ENCODE peak calls at places on chromosomes 13 and 19, in seven cellular contexts. One of them, this sample, is unnamed.

GRCh38 chr19:12990853-12991252 is 4.4 kb upstream of the NFIX start:
- DNase-seq in effector memory CD4-positive, alpha-beta T cell: no peak
- DNase-seq in putamen: no peak
- DNase-seq in Caco-2: no peak
- DNase-seq in frontal cortex: no peak
- DNase-seq in midbrain: no peak
- DNase-seq in stimulated activated CD8-positive, alpha-beta memory T cell treated with anti-CD3 and anti-CD28 coated beads, Interleukin-7, amount 100 ng/mL, for 1 hour: no peak
- DNase-seq in this sample: no peak

GRCh38 chr13:20960663-20961309 is 58.2 kb upstream of the XPO4 start:
- DNase-seq in effector memory CD4-positive, alpha-beta T cell: no peak
- DNase-seq in putamen: no peak
- DNase-seq in Caco-2: no peak
- DNase-seq in frontal cortex: no peak
- DNase-seq in midbrain: no peak
- DNase-seq in stimulated activated CD8-positive, alpha-beta memory T cell treated with anti-CD3 and anti-CD28 coated beads, Interleukin-7, amount 100 ng/mL, for 1 hour: no peak
- DNase-seq in this sample: no peak

GRCh38 chr13:21670883-21671792 is at the start of gene FGF9:
- DNase-seq in effector memory CD4-positive, alpha-beta T cell: peak
- DNase-seq in putamen: peak
- DNase-seq in Caco-2: peak
- DNase-seq in frontal cortex: peak
- DNase-seq in midbrain: peak
- DNase-seq in stimulated activated CD8-positive, alpha-beta memory T cell treated with anti-CD3 and anti-CD28 coated beads, Interleukin-7, amount 100 ng/mL, for 1 hour: peak
- DNase-seq in this sample: peak

GRCh38 chr13:91389186-91389585 is 9.2 kb upstream of the GPC5 start:
- DNase-seq in effector memory CD4-positive, alpha-beta T cell: no peak
- DNase-seq in putamen: no peak
- DNase-seq in Caco-2: no peak
- DNase-seq in frontal cortex: no peak
- DNase-seq in midbrain: no peak
- DNase-seq in stimulated activated CD8-positive, alpha-beta memory T cell treated with anti-CD3 and anti-CD28 coated beads, Interleukin-7, amount 100 ng/mL, for 1 hour: no peak
- DNase-seq in this sample: no peak

GRCh38 chr13:20428666-20429644 is 96.7 kb downstream of the CRYL1 start:
- DNase-seq in effector memory CD4-positive, alpha-beta T cell: no peak
- DNase-seq in putamen: no peak
- DNase-seq in Caco-2: no peak
- DNase-seq in frontal cortex: no peak
- DNase-seq in midbrain: no peak
- DNase-seq in stimulated activated CD8-positive, alpha-beta memory T cell treated with anti-CD3 and anti-CD28 coated beads, Interleukin-7, amount 100 ng/mL, for 1 hour: no peak
- DNase-seq in this sample: no peak

GRCh38 chr19:45729774-45730388 is 815 bp downstream of the FBXO46 start:
- DNase-seq in effector memory CD4-positive, alpha-beta T cell: no peak
- DNase-seq in putamen: no peak
- DNase-seq in Caco-2: peak
- DNase-seq in frontal cortex: no peak
- DNase-seq in midbrain: no peak
- DNase-seq in stimulated activated CD8-positive, alpha-beta memory T cell treated with anti-CD3 and anti-CD28 coated beads, Interleukin-7, amount 100 ng/mL, for 1 hour: no peak
- DNase-seq in this sample: no peak

GRCh38 chr13:110399801-110400200 is 92.7 kb downstream of the COL4A2 start:
- DNase-seq in effector memory CD4-positive, alpha-beta T cell: no peak
- DNase-seq in putamen: no peak
- DNase-seq in Caco-2: no peak
- DNase-seq in frontal cortex: no peak
- DNase-seq in midbrain: no peak
- DNase-seq in stimulated activated CD8-positive, alpha-beta memory T cell treated with anti-CD3 and anti-CD28 coated beads, Interleukin-7, amount 100 ng/mL, for 1 hour: no peak
- DNase-seq in this sample: no peak

GRCh38 chr13:41361501-41361900 is 50.4 kb downstream of the NAA16 start:
- DNase-seq in effector memory CD4-positive, alpha-beta T cell: no peak
- DNase-seq in putamen: no peak
- DNase-seq in Caco-2: no peak
- DNase-seq in frontal cortex: no peak
- DNase-seq in midbrain: no peak
- DNase-seq in stimulated activated CD8-positive, alpha-beta memory T cell treated with anti-CD3 and anti-CD28 coated beads, Interleukin-7, amount 100 ng/mL, for 1 hour: no peak
- DNase-seq in this sample: no peak